ENCODE peak calls at places on chromosomes 3 and 15, in seven cellular contexts. V, K, C, O, J, P and Z are unnamed samples.

GRCh38 chr3:89221913-89222312 is 114.5 kb downstream of the EPHA3 start:
- DNase-seq in V (no peak), K (no peak), C (no peak), O (no peak), J (no peak), P (no peak), Z (no peak)

GRCh38 chr15:98433856-98434255 is 214.5 kb upstream of the IGF1R start:
- DNase-seq in V (no peak), K (no peak), C (no peak), O (no peak), J (no peak), P (no peak), Z (no peak)

GRCh38 chr15:69522361-69522760 is 69.7 kb downstream of the RPLP1 start:
- DNase-seq in V (no peak), K (no peak), C (no peak), O (no peak), J (no peak), P (no peak), Z (peak)

GRCh38 chr3:125072310-125072709 is 16.5 kb upstream of the HEG1 start:
- DNase-seq in V (no peak), K (no peak), C (no peak), O (no peak), J (no peak), P (no peak), Z (no peak)

GRCh38 chr15:88341653-88342052 is 85.1 kb upstream of the NTRK3 start:
- DNase-seq in V (no peak), K (no peak), C (no peak), O (no peak), J (no peak), P (no peak), Z (no peak)

GRCh38 chr3:52481819-52482521 is 13.2 kb upstream of the STAB1 start:
- DNase-seq in V (no peak), K (no peak), C (peak), O (no peak), J (no peak), P (no peak), Z (no peak)

GRCh38 chr3:51934139-51934850 is 7.4 kb downstream of the RRP9 start:
- DNase-seq in V (no peak), K (no peak), C (no peak), O (no peak), J (no peak), P (peak), Z (no peak)

GRCh38 chr3:150370129-150370602 is 37.9 kb upstream of the TSC22D2 start:
- DNase-seq in V (peak), K (peak), C (peak), O (no peak), J (no peak), P (peak), Z (peak)

GRCh38 chr3:150074697-150075416 is 104.2 kb upstream of the PFN2 start:
- DNase-seq in V (no peak), K (no peak), C (no peak), O (no peak), J (peak), P (no peak), Z (no peak)

GRCh38 chr15:77002954-77003912 is 8.3 kb downstream of the PSTPIP1 start:
- DNase-seq in V (no peak), K (no peak), C (peak), O (no peak), J (peak), P (no peak), Z (no peak)

GRCh38 chr3:112699436-112699978 is 58.6 kb upstream of the CCDC80 start:
- DNase-seq in V (no peak), K (peak), C (no peak), O (no peak), J (no peak), P (no peak), Z (peak)

GRCh38 chr3:127036209-127037020 is 53.5 kb downstream of the PLXNA1 start:
- DNase-seq in V (no peak), K (no peak), C (peak), O (no peak), J (no peak), P (peak), Z (no peak)